ENCODE peak calls at places on chromosomes 6 and 20, in seven cellular contexts. One of them, this sample, is unnamed.

GRCh38 chr6:32982084-32982701 is 13.8 kb downstream of the BRD2 start:
- DNase-seq in Panc1: no peak
- DNase-seq in tibial nerve: no peak
- DNase-seq in lung: no peak
- DNase-seq in CD8-positive, alpha-beta T cell: no peak
- DNase-seq in heart left ventricle: no peak
- DNase-seq in endothelial cell of umbilical vein: no peak
- DNase-seq in this sample: no peak

GRCh38 chr6:82015043-82015442 is 232.5 kb downstream of the IBTK start:
- DNase-seq in Panc1: no peak
- DNase-seq in tibial nerve: no peak
- DNase-seq in lung: no peak
- DNase-seq in CD8-positive, alpha-beta T cell: no peak
- DNase-seq in heart left ventricle: no peak
- DNase-seq in endothelial cell of umbilical vein: peak; percentile 40
- DNase-seq in this sample: no peak

GRCh38 chr6:170092826-170093225 is 198.1 kb downstream of the DLL1 start:
- DNase-seq in Panc1: no peak
- DNase-seq in tibial nerve: no peak
- DNase-seq in lung: no peak
- DNase-seq in CD8-positive, alpha-beta T cell: no peak
- DNase-seq in heart left ventricle: no peak
- DNase-seq in endothelial cell of umbilical vein: no peak
- DNase-seq in this sample: no peak

GRCh38 chr20:35660122-35660937 is 4.4 kb downstream of the CPNE1 start:
- DNase-seq in Panc1: no peak
- DNase-seq in tibial nerve: no peak
- DNase-seq in lung: no peak
- DNase-seq in CD8-positive, alpha-beta T cell: no peak
- DNase-seq in heart left ventricle: no peak
- DNase-seq in endothelial cell of umbilical vein: no peak
- DNase-seq in this sample: no peak

GRCh38 chr6:53984163-53984562 is 127.1 kb upstream of the MLIP start:
- DNase-seq in Panc1: peak; percentile 64
- DNase-seq in tibial nerve: no peak
- DNase-seq in lung: no peak
- DNase-seq in CD8-positive, alpha-beta T cell: no peak
- DNase-seq in heart left ventricle: peak; percentile 36
- DNase-seq in endothelial cell of umbilical vein: peak; percentile 85
- DNase-seq in this sample: no peak

GRCh38 chr20:17822039-17822438 is 122.3 kb downstream of the BANF2 start:
- DNase-seq in Panc1: no peak
- DNase-seq in tibial nerve: no peak
- DNase-seq in lung: peak; percentile 61
- DNase-seq in CD8-positive, alpha-beta T cell: no peak
- DNase-seq in heart left ventricle: no peak
- DNase-seq in endothelial cell of umbilical vein: no peak
- DNase-seq in this sample: peak; percentile 86

GRCh38 chr20:41275181-41275793 is 42.2 kb downstream of the ZHX3 start:
- DNase-seq in Panc1: no peak
- DNase-seq in tibial nerve: no peak
- DNase-seq in lung: no peak
- DNase-seq in CD8-positive, alpha-beta T cell: no peak
- DNase-seq in heart left ventricle: no peak
- DNase-seq in endothelial cell of umbilical vein: peak; percentile 15
- DNase-seq in this sample: no peak

GRCh38 chr6:26272171-26272631 is 92.8 kb upstream of the BTN3A2 start:
- DNase-seq in Panc1: no peak
- DNase-seq in tibial nerve: no peak
- DNase-seq in lung: no peak
- DNase-seq in CD8-positive, alpha-beta T cell: peak; percentile 48
- DNase-seq in heart left ventricle: no peak
- DNase-seq in endothelial cell of umbilical vein: no peak
- DNase-seq in this sample: peak; percentile 82

GRCh38 chr6:134678436-134678889 is 271.4 kb downstream of the ALDH8A1 start:
- DNase-seq in Panc1: no peak
- DNase-seq in tibial nerve: no peak
- DNase-seq in lung: no peak
- DNase-seq in CD8-positive, alpha-beta T cell: no peak
- DNase-seq in heart left ventricle: peak; percentile 76
- DNase-seq in endothelial cell of umbilical vein: peak; percentile 59
- DNase-seq in this sample: peak; percentile 63

GRCh38 chr6:169205176-169206160 is 48.2 kb downstream of the THBS2 start:
- DNase-seq in Panc1: no peak
- DNase-seq in tibial nerve: no peak
- DNase-seq in lung: no peak
- DNase-seq in CD8-positive, alpha-beta T cell: no peak
- DNase-seq in heart left ventricle: no peak
- DNase-seq in endothelial cell of umbilical vein: no peak
- DNase-seq in this sample: no peak

GRCh38 chr6:139135578-139136545 is 982 bp downstream of the HECA start:
- DNase-seq in Panc1: no peak
- DNase-seq in tibial nerve: no peak
- DNase-seq in lung: peak; percentile 72
- DNase-seq in CD8-positive, alpha-beta T cell: peak; percentile 63
- DNase-seq in heart left ventricle: peak; percentile 84
- DNase-seq in endothelial cell of umbilical vein: peak; percentile 55
- DNase-seq in this sample: peak; percentile 85

GRCh38 chr20:20837574-20838021 is 125.2 kb upstream of the RALGAPA2 start:
- DNase-seq in Panc1: no peak
- DNase-seq in tibial nerve: peak; percentile 28
- DNase-seq in lung: peak; percentile 49
- DNase-seq in CD8-positive, alpha-beta T cell: peak; percentile 17
- DNase-seq in heart left ventricle: no peak
- DNase-seq in endothelial cell of umbilical vein: peak; percentile 59
- DNase-seq in this sample: peak; percentile 73

GRCh38 chr20:48649104-48649626 is 178.6 kb downstream of the PREX1 start:
- DNase-seq in Panc1: no peak
- DNase-seq in tibial nerve: no peak
- DNase-seq in lung: no peak
- DNase-seq in CD8-positive, alpha-beta T cell: no peak
- DNase-seq in heart left ventricle: peak; percentile 11
- DNase-seq in endothelial cell of umbilical vein: no peak
- DNase-seq in this sample: no peak

GRCh38 chr6:31531162-31531561 is 2.4 kb downstream of the MCCD1 start:
- DNase-seq in Panc1: no peak
- DNase-seq in tibial nerve: no peak
- DNase-seq in lung: no peak
- DNase-seq in CD8-positive, alpha-beta T cell: no peak
- DNase-seq in heart left ventricle: no peak
- DNase-seq in endothelial cell of umbilical vein: no peak
- DNase-seq in this sample: no peak

GRCh38 chr20:8215516-8215915 is 83.5 kb downstream of the PLCB1 start:
- DNase-seq in Panc1: no peak
- DNase-seq in tibial nerve: no peak
- DNase-seq in lung: no peak
- DNase-seq in CD8-positive, alpha-beta T cell: no peak
- DNase-seq in heart left ventricle: no peak
- DNase-seq in endothelial cell of umbilical vein: peak; percentile 16
- DNase-seq in this sample: no peak

GRCh38 chr6:114000066-114000465 is 29.1 kb upstream of the HDAC2 start:
- DNase-seq in Panc1: no peak
- DNase-seq in tibial nerve: no peak
- DNase-seq in lung: no peak
- DNase-seq in CD8-positive, alpha-beta T cell: no peak
- DNase-seq in heart left ventricle: no peak
- DNase-seq in endothelial cell of umbilical vein: no peak
- DNase-seq in this sample: no peak

GRCh38 chr20:47792021-47792618 is 6.8 kb upstream of the SULF2 start:
- DNase-seq in Panc1: no peak
- DNase-seq in tibial nerve: peak; percentile 72
- DNase-seq in lung: peak; percentile 33
- DNase-seq in CD8-positive, alpha-beta T cell: no peak
- DNase-seq in heart left ventricle: peak; percentile 75
- DNase-seq in endothelial cell of umbilical vein: peak; percentile 75
- DNase-seq in this sample: peak; percentile 21

DNA sequence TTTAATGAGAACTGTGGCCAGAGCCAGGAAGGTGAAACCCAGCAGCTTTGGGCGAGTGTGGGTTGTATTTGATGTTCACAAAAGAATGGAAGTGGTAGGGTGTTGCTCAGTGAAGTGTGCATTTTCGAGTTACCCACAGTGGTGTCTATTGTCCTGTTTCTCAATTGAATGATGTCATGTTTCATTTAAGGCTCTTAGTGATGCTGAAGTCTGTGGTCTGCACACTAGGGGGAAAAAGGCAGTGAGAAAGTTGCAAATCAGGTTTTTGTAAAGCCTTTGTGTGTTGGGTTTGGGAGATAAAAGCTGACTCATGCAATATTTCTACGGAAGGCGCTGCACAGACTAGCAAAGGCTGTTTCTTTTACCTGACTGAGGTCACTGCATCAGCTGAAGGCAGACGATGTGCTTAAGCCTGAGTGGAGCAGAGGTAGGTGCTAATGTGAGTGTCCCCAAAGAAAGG is 121.1 kb downstream of the PLEKHG1 start:
- DNase-seq in Panc1: no peak
- DNase-seq in tibial nerve: no peak
- DNase-seq in lung: no peak
- DNase-seq in CD8-positive, alpha-beta T cell: no peak
- DNase-seq in heart left ventricle: no peak
- DNase-seq in endothelial cell of umbilical vein: no peak
- DNase-seq in this sample: no peak
- TF ChIP-seq CTCF in Panc1: no peak
- TF ChIP-seq CTCF in tibial nerve: no peak
- TF ChIP-seq CTCF in lung: no peak
- TF ChIP-seq CTCF in CD8-positive, alpha-beta T cell: no peak
- TF ChIP-seq CTCF in heart left ventricle: no peak
- TF ChIP-seq CTCF in endothelial cell of umbilical vein: no peak
- TF ChIP-seq CTCF in this sample: no peak

GRCh38 chr20:23138682-23139081 is 52.6 kb upstream of the CD93 start:
- DNase-seq in Panc1: no peak
- DNase-seq in tibial nerve: no peak
- DNase-seq in lung: no peak
- DNase-seq in CD8-positive, alpha-beta T cell: no peak
- DNase-seq in heart left ventricle: no peak
- DNase-seq in endothelial cell of umbilical vein: no peak
- DNase-seq in this sample: no peak

GRCh38 chr20:23141450-23142161 is 55.5 kb upstream of the CD93 start:
- DNase-seq in Panc1: no peak
- DNase-seq in tibial nerve: no peak
- DNase-seq in lung: no peak
- DNase-seq in CD8-positive, alpha-beta T cell: no peak
- DNase-seq in heart left ventricle: peak; percentile 13
- DNase-seq in endothelial cell of umbilical vein: no peak
- DNase-seq in this sample: no peak

GRCh38 chr20:23141016-23141415 is 54.9 kb upstream of the CD93 start:
- DNase-seq in Panc1: no peak
- DNase-seq in tibial nerve: no peak
- DNase-seq in lung: no peak
- DNase-seq in CD8-positive, alpha-beta T cell: no peak
- DNase-seq in heart left ventricle: peak; percentile 23
- DNase-seq in endothelial cell of umbilical vein: no peak
- DNase-seq in this sample: no peak

GRCh38 chr20:23138226-23138625 is 52.1 kb upstream of the CD93 start:
- DNase-seq in Panc1: no peak
- DNase-seq in tibial nerve: no peak
- DNase-seq in lung: no peak
- DNase-seq in CD8-positive, alpha-beta T cell: no peak
- DNase-seq in heart left ventricle: no peak
- DNase-seq in endothelial cell of umbilical vein: no peak
- DNase-seq in this sample: no peak

GRCh38 chr20:23139524-23139923 is 53.4 kb upstream of the CD93 start:
- DNase-seq in Panc1: no peak
- DNase-seq in tibial nerve: no peak
- DNase-seq in lung: no peak
- DNase-seq in CD8-positive, alpha-beta T cell: no peak
- DNase-seq in heart left ventricle: no peak
- DNase-seq in endothelial cell of umbilical vein: no peak
- DNase-seq in this sample: no peak
- H3K4me1 ChIP-seq in Panc1: peaks cover 3% of the 10 kb centered on the region
- H3K4me1 ChIP-seq in tibial nerve: peaks cover 4% of the 10 kb centered on the region
- H3K4me1 ChIP-seq in lung: peaks cover 2% of the 10 kb centered on the region
- H3K4me1 ChIP-seq in CD8-positive, alpha-beta T cell: no peaks in the 10 kb centered on the region
- H3K4me1 ChIP-seq in heart left ventricle: peaks cover 26% of the 10 kb centered on the region
- H3K4me1 ChIP-seq in endothelial cell of umbilical vein: peaks cover 44% of the 10 kb centered on the region
- H3K4me1 ChIP-seq in this sample: no peaks in the 10 kb centered on the region

DNA sequence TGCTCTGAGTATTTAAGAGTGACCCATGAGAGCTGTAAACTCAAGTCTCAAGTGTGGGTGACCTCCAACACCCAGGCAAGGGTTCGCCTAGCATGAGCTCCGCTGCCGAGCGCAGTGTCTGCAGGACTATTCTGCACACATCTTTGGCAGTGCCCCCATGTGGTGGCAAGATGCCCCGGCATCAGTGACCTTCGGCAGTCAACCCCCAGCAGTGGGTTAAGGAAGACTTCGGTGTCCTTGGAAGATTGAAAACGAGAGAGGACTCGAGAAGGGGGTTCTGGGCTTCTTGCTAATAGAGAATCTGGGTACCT is 43.1 kb downstream of the RBM38 start:
- DNase-seq in Panc1: no peak
- DNase-seq in tibial nerve: no peak
- DNase-seq in lung: no peak
- DNase-seq in CD8-positive, alpha-beta T cell: peak; percentile 27
- DNase-seq in heart left ventricle: no peak
- DNase-seq in endothelial cell of umbilical vein: no peak
- DNase-seq in this sample: peak; percentile 28
- TF ChIP-seq CTCF in Panc1: no peak
- TF ChIP-seq CTCF in tibial nerve: no peak
- TF ChIP-seq CTCF in lung: no peak
- TF ChIP-seq CTCF in CD8-positive, alpha-beta T cell: no peak
- TF ChIP-seq CTCF in heart left ventricle: peak; percentile 9
- TF ChIP-seq CTCF in endothelial cell of umbilical vein: no peak
- TF ChIP-seq CTCF in this sample: no peak

GRCh38 chr6:161110380-161110779 is 118.8 kb downstream of the MAP3K4 start:
- DNase-seq in Panc1: no peak
- DNase-seq in tibial nerve: no peak
- DNase-seq in lung: no peak
- DNase-seq in CD8-positive, alpha-beta T cell: no peak
- DNase-seq in heart left ventricle: no peak
- DNase-seq in endothelial cell of umbilical vein: no peak
- DNase-seq in this sample: no peak

GRCh38 chr6:161107779-161108380 is 116.3 kb downstream of the MAP3K4 start:
- DNase-seq in Panc1: no peak
- DNase-seq in tibial nerve: no peak
- DNase-seq in lung: no peak
- DNase-seq in CD8-positive, alpha-beta T cell: no peak
- DNase-seq in heart left ventricle: no peak
- DNase-seq in endothelial cell of umbilical vein: no peak
- DNase-seq in this sample: no peak

GRCh38 chr6:161109366-161109765 is 117.8 kb downstream of the MAP3K4 start:
- DNase-seq in Panc1: no peak
- DNase-seq in tibial nerve: no peak
- DNase-seq in lung: no peak
- DNase-seq in CD8-positive, alpha-beta T cell: no peak
- DNase-seq in heart left ventricle: no peak
- DNase-seq in endothelial cell of umbilical vein: no peak
- DNase-seq in this sample: no peak

GRCh38 chr6:161108886-161109285 is 117.3 kb downstream of the MAP3K4 start:
- DNase-seq in Panc1: no peak
- DNase-seq in tibial nerve: no peak
- DNase-seq in lung: no peak
- DNase-seq in CD8-positive, alpha-beta T cell: no peak
- DNase-seq in heart left ventricle: no peak
- DNase-seq in endothelial cell of umbilical vein: no peak
- DNase-seq in this sample: no peak

DNA sequence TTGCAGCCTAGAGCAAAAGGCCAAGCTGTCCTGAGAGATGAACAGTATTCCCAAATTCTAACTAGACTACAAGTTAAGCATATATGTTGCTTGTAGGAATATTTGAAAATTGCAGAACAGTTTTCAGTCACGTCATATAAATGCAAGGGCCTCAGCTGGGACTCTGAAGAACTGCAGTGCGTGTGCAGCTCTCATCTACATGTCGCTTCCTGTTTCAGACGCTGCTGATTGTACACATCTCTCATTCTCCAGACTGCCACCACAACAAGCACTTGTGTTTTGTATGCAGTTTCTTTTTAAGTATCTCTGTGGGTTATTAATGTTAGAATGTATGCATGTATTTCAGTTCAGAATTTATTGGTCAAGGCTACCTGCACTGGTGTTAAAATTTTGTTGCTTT is 119.7 kb downstream of the MAP3K4 start:
- DNase-seq in Panc1: no peak
- DNase-seq in tibial nerve: no peak
- DNase-seq in lung: no peak
- DNase-seq in CD8-positive, alpha-beta T cell: no peak
- DNase-seq in heart left ventricle: no peak
- DNase-seq in endothelial cell of umbilical vein: no peak
- DNase-seq in this sample: no peak
- H3K4me1 ChIP-seq in Panc1: no peaks in the 10 kb centered on the region
- H3K4me1 ChIP-seq in tibial nerve: no peaks in the 10 kb centered on the region
- H3K4me1 ChIP-seq in lung: no peaks in the 10 kb centered on the region
- H3K4me1 ChIP-seq in CD8-positive, alpha-beta T cell: peaks cover 8% of the 10 kb centered on the region
- H3K4me1 ChIP-seq in heart left ventricle: no peaks in the 10 kb centered on the region
- H3K4me1 ChIP-seq in endothelial cell of umbilical vein: no peaks in the 10 kb centered on the region
- H3K4me1 ChIP-seq in this sample: no peaks in the 10 kb centered on the region